ENCODE peak calls at places on chromosomes 13 and 19, in nine cellular contexts. S is iris pigment epithelial cell; J is pancreas; H is ovary; Y is mucosa of descending colon; K is activated CD4-positive, CD25-positive, alpha-beta regulatory T cell; X is AG09309; A is nucleus accumbens; G is progenitor cell of endocrine pancreas. B is an unnamed sample.

GRCh38 chr19:48660854-48661731 is 11.7 kb downstream of the NTN5 start:
- DNase-seq in S (peak), J (peak), H (peak), Y (peak), K (peak), X (peak), A (peak), G (no peak), B (no peak)

GRCh38 chr19:12885749-12886706 is 973 bp downstream of the KLF1 start:
- DNase-seq in S (no peak), J (no peak), H (no peak), Y (peak), K (no peak), X (no peak), A (no peak), G (no peak), B (no peak)

GRCh38 chr13:105090244-105090643 is 1445.2 kb downstream of the EFNB2 start:
- DNase-seq in S (peak), J (no peak), H (no peak), Y (no peak), K (no peak), X (no peak), A (no peak), G (no peak), B (no peak)

GRCh38 chr19:10878253-10878652 is 6.9 kb downstream of the CARM1 start:
- DNase-seq in S (no peak), J (no peak), H (no peak), Y (no peak), K (no peak), X (no peak), A (no peak), G (no peak), B (no peak)

GRCh38 chr19:4495471-4495870 is 22.8 kb downstream of the PLIN4 start:
- DNase-seq in S (no peak), J (peak), H (no peak), Y (peak), K (no peak), X (no peak), A (no peak), G (no peak), B (no peak)

GRCh38 chr19:47729468-47729798 is 15.9 kb upstream of the NOP53 start:
- DNase-seq in S (peak), J (peak), H (peak), Y (no peak), K (no peak), X (no peak), A (no peak), G (no peak), B (no peak)

GRCh38 chr19:7505682-7506384 is 10.1 kb upstream of the ZNF358 start:
- DNase-seq in S (no peak), J (peak), H (peak), Y (no peak), K (no peak), X (no peak), A (no peak), G (no peak), B (no peak)

GRCh38 chr19:8500158-8500557 is 2.3 kb downstream of the PRAM1 start:
- DNase-seq in S (peak), J (no peak), H (no peak), Y (no peak), K (no peak), X (no peak), A (no peak), G (no peak), B (no peak)

GRCh38 chr13:95676100-95676774 is 702 bp upstream of the DNAJC3 start:
- DNase-seq in S (peak), J (peak), H (no peak), Y (peak), K (peak), X (peak), A (no peak), G (no peak), B (peak)

GRCh38 chr13:21075303-21076264 is 14.2 kb upstream of the LATS2 start:
- DNase-seq in S (peak), J (no peak), H (peak), Y (peak), K (no peak), X (no peak), A (no peak), G (peak), B (no peak)

GRCh38 chr19:7527516-7528191 is 5.2 kb downstream of the MCOLN1 start:
- DNase-seq in S (no peak), J (no peak), H (no peak), Y (no peak), K (no peak), X (no peak), A (no peak), G (no peak), B (no peak)

GRCh38 chr13:50280538-50280937 is 265.3 kb downstream of the KCNRG start:
- DNase-seq in S (no peak), J (no peak), H (no peak), Y (no peak), K (no peak), X (no peak), A (no peak), G (no peak), B (no peak)

GRCh38 chr19:33828266-33829075 is 31.8 kb downstream of the KCTD15 start:
- DNase-seq in S (no peak), J (no peak), H (no peak), Y (no peak), K (no peak), X (no peak), A (no peak), G (no peak), B (no peak)

GRCh38 chr13:24626449-24626848 is 53.8 kb upstream of the ATP12A start:
- DNase-seq in S (no peak), J (no peak), H (no peak), Y (peak), K (no peak), X (no peak), A (no peak), G (no peak), B (no peak)

GRCh38 chr19:17405250-17406038 is at the start of gene BST2:
- DNase-seq in S (peak), J (no peak), H (peak), Y (peak), K (no peak), X (no peak), A (no peak), G (no peak), B (no peak)

GRCh38 chr13:20955496-20955895 is 53.0 kb upstream of the XPO4 start:
- DNase-seq in S (no peak), J (no peak), H (no peak), Y (no peak), K (no peak), X (no peak), A (no peak), G (no peak), B (no peak)

GRCh38 chr13:104567114-104567513 is 1500.9 kb upstream of the SLC10A2 start:
- DNase-seq in S (no peak), J (no peak), H (no peak), Y (no peak), K (no peak), X (no peak), A (no peak), G (no peak), B (no peak)

GRCh38 chr19:4910594-4911273 is 1.4 kb downstream of the UHRF1 start:
- DNase-seq in S (peak), J (peak), H (no peak), Y (peak), K (no peak), X (no peak), A (no peak), G (no peak), B (no peak)

GRCh38 chr19:1745589-1746031 is 7.7 kb upstream of the ONECUT3 start:
- DNase-seq in S (no peak), J (no peak), H (no peak), Y (no peak), K (no peak), X (no peak), A (no peak), G (no peak), B (no peak)

GRCh38 chr13:59906413-59907027 is 257.2 kb downstream of the DIAPH3 start:
- DNase-seq in S (peak), J (no peak), H (no peak), Y (peak), K (no peak), X (peak), A (no peak), G (no peak), B (no peak)

GRCh38 chr19:51726049-51726448 is 2.3 kb upstream of the HAS1 start:
- DNase-seq in S (peak), J (no peak), H (peak), Y (peak), K (no peak), X (peak), A (no peak), G (no peak), B (no peak)

GRCh38 chr13:50119593-50119992 is 104.3 kb downstream of the KCNRG start:
- DNase-seq in S (peak), J (no peak), H (no peak), Y (no peak), K (no peak), X (no peak), A (no peak), G (no peak), B (no peak)

GRCh38 chr19:13064092-13064489 is 38.6 kb downstream of the LYL1 start:
- DNase-seq in S (no peak), J (no peak), H (no peak), Y (no peak), K (no peak), X (no peak), A (no peak), G (no peak), B (no peak)

GRCh38 chr19:15563931-15564330 is 51.1 kb upstream of the CYP4F8 start:
- DNase-seq in S (no peak), J (no peak), H (no peak), Y (no peak), K (no peak), X (no peak), A (no peak), G (no peak), B (no peak)

GRCh38 chr13:46926856-46927625 is 30.2 kb upstream of the HTR2A start:
- DNase-seq in S (no peak), J (no peak), H (no peak), Y (no peak), K (no peak), X (peak), A (no peak), G (no peak), B (no peak)

GRCh38 chr19:14354445-14354844 is 26.8 kb upstream of the ADGRE5 start:
- DNase-seq in S (no peak), J (no peak), H (no peak), Y (no peak), K (no peak), X (no peak), A (no peak), G (no peak), B (no peak)

GRCh38 chr13:40292108-40292507 is 374.3 kb downstream of the FOXO1 start:
- DNase-seq in S (no peak), J (no peak), H (no peak), Y (no peak), K (no peak), X (no peak), A (no peak), G (no peak), B (no peak)

GRCh38 chr19:1619703-1620102 is 14.4 kb upstream of the UQCR11 start:
- DNase-seq in S (no peak), J (no peak), H (no peak), Y (no peak), K (no peak), X (no peak), A (no peak), G (no peak), B (no peak)

GRCh38 chr19:1406496-1406817 is 929 bp upstream of the DAZAP1 start:
- DNase-seq in S (no peak), J (peak), H (no peak), Y (peak), K (no peak), X (no peak), A (no peak), G (no peak), B (no peak)

GRCh38 chr13:30725331-30726085 is 9.8 kb upstream of the ALOX5AP start:
- DNase-seq in S (no peak), J (no peak), H (no peak), Y (no peak), K (no peak), X (no peak), A (no peak), G (no peak), B (no peak)

GRCh38 chr13:50587839-50588373 is 255.6 kb downstream of the DLEU7 start:
- DNase-seq in S (no peak), J (no peak), H (no peak), Y (no peak), K (no peak), X (no peak), A (no peak), G (no peak), B (no peak)

GRCh38 chr13:89066868-89067466 is 1395.8 kb downstream of the SLITRK5 start:
- DNase-seq in S (peak), J (peak), H (no peak), Y (peak), K (no peak), X (no peak), A (no peak), G (peak), B (peak)

GRCh38 chr13:52882803-52883202 is 34.4 kb upstream of the PCDH8 start:
- DNase-seq in S (no peak), J (no peak), H (no peak), Y (no peak), K (no peak), X (no peak), A (no peak), G (no peak), B (no peak)

GRCh38 chr13:29576581-29576980 is 18.9 kb downstream of the SLC7A1 start:
- DNase-seq in S (no peak), J (no peak), H (no peak), Y (no peak), K (no peak), X (no peak), A (no peak), G (no peak), B (no peak)

GRCh38 chr13:113975416-113975815 is 1.5 kb upstream of the C13orf46 start:
- DNase-seq in S (no peak), J (no peak), H (no peak), Y (no peak), K (no peak), X (no peak), A (no peak), G (no peak), B (no peak)

GRCh38 chr13:35979378-35979911 is 151.7 kb downstream of the DCLK1 start:
- DNase-seq in S (peak), J (peak), H (peak), Y (peak), K (no peak), X (peak), A (no peak), G (no peak), B (peak)

GRCh38 chr13:114112231-114112825 is 20.1 kb downstream of the RASA3 start:
- DNase-seq in S (peak), J (no peak), H (peak), Y (no peak), K (no peak), X (no peak), A (no peak), G (no peak), B (no peak)

B was measured in epithelial cell of proximal tubule.